ENCODE peak calls at places on chromosomes 11 and 22, in six cellular contexts. Y, I, E, D, Q and W are unnamed samples.

GRCh38 chr22:35524966-35525686 is 15.5 kb upstream of the RASD2 start:
- DNase-seq in Y (no peak), I (no peak), E (peak; percentile 30), D (no peak), Q (no peak), W (no peak)

GRCh38 chr22:49626361-49627216 is 201.1 kb downstream of the BRD1 start:
- DNase-seq in Y (no peak), I (no peak), E (no peak), D (no peak), Q (no peak), W (no peak)

GRCh38 chr22:49211176-49211575 is 616.5 kb downstream of the BRD1 start:
- DNase-seq in Y (no peak), I (no peak), E (no peak), D (no peak), Q (no peak), W (no peak)

GRCh38 chr11:94325681-94326080 is 21.3 kb downstream of the IZUMO1R start:
- DNase-seq in Y (no peak), I (peak; percentile 31), E (peak; percentile 58), D (peak; percentile 32), Q (peak; percentile 63), W (peak; percentile 24)

GRCh38 chr11:67499808-67500793 is 5.1 kb downstream of the PITPNM1 start:
- DNase-seq in Y (no peak), I (no peak), E (no peak), D (no peak), Q (no peak), W (no peak)

GRCh38 chr11:44388828-44389645 is 79.1 kb upstream of the ALX4 start:
- DNase-seq in Y (no peak), I (no peak), E (no peak), D (no peak), Q (no peak), W (no peak)

GRCh38 chr11:66858939-66859685 is 2.2 kb downstream of the LRFN4 start:
- DNase-seq in Y (no peak), I (no peak), E (no peak), D (no peak), Q (no peak), W (no peak)

GRCh38 chr22:44665115-44665514 is 36.9 kb upstream of the PRR5 start:
- DNase-seq in Y (no peak), I (no peak), E (no peak), D (no peak), Q (no peak), W (no peak)

GRCh38 chr11:75293903-75294302 is 53.3 kb downstream of the TPBGL start:
- DNase-seq in Y (no peak), I (no peak), E (no peak), D (no peak), Q (no peak), W (no peak)

GRCh38 chr11:64531906-64532312 is 59.1 kb upstream of the SLC22A12 start:
- DNase-seq in Y (no peak), I (no peak), E (no peak), D (peak; percentile 14), Q (no peak), W (no peak)

GRCh38 chr11:102360681-102361080 is 13.7 kb downstream of the BIRC2 start:
- DNase-seq in Y (no peak), I (no peak), E (no peak), D (no peak), Q (peak; percentile 32), W (no peak)

GRCh38 chr22:23103199-23103954 is 33.1 kb downstream of the GNAZ start:
- DNase-seq in Y (no peak), I (no peak), E (no peak), D (no peak), Q (no peak), W (no peak)

GRCh38 chr11:122910775-122911174 is 28.2 kb downstream of the JHY start:
- DNase-seq in Y (no peak), I (no peak), E (no peak), D (peak; percentile 28), Q (peak; percentile 50), W (no peak)

GRCh38 chr11:47056261-47056915 is 119.8 kb downstream of the CSTPP1 start:
- DNase-seq in Y (no peak), I (no peak), E (no peak), D (no peak), Q (no peak), W (no peak)

GRCh38 chr11:71170619-71171018 is 81.8 kb downstream of the SHANK2 start:
- DNase-seq in Y (no peak), I (no peak), E (no peak), D (no peak), Q (no peak), W (no peak)

GRCh38 chr22:24093855-24094254 is 82.8 kb downstream of the CABIN1 start:
- DNase-seq in Y (no peak), I (no peak), E (no peak), D (no peak), Q (no peak), W (no peak)

GRCh38 chr11:120648706-120649250 is 137.2 kb downstream of the GRIK4 start:
- DNase-seq in Y (no peak), I (no peak), E (no peak), D (no peak), Q (no peak), W (no peak)

GRCh38 chr22:50169774-50170341 is 673 bp upstream of the PANX2 start:
- DNase-seq in Y (peak; percentile 16), I (no peak), E (no peak), D (peak; percentile 49), Q (peak; percentile 62), W (peak; percentile 51)

GRCh38 chr11:70358797-70359196 is 39.5 kb upstream of the CTTN start:
- DNase-seq in Y (no peak), I (no peak), E (no peak), D (no peak), Q (no peak), W (no peak)

GRCh38 chr11:43852057-43852636 is 28.5 kb upstream of the ALKBH3 start:
- DNase-seq in Y (peak; percentile 33), I (peak; percentile 66), E (peak; percentile 40), D (peak; percentile 69), Q (peak; percentile 78), W (peak; percentile 19)

GRCh38 chr22:46590334-46590733 is 29.9 kb upstream of the GRAMD4 start:
- DNase-seq in Y (no peak), I (no peak), E (no peak), D (no peak), Q (no peak), W (no peak)

GRCh38 chr11:118609380-118610219 is 2.2 kb downstream of the PHLDB1 start:
- DNase-seq in Y (peak; percentile 37), I (no peak), E (no peak), D (no peak), Q (peak; percentile 36), W (peak; percentile 30)

GRCh38 chr22:11627798-11628650 is 3900.0 kb upstream of the OR11H1 start:
- DNase-seq in Y (no peak), I (no peak), E (no peak), D (no peak), Q (no peak), W (no peak)

GRCh38 chr11:13008625-13009475 is at the start of gene RASSF10:
- DNase-seq in Y (peak; percentile 41), I (peak; percentile 70), E (peak; percentile 93), D (peak; percentile 90), Q (peak; percentile 13), W (no peak)

GRCh38 chr11:10551845-10552352 is 10.9 kb upstream of the RNF141 start:
- DNase-seq in Y (no peak), I (no peak), E (no peak), D (no peak), Q (no peak), W (no peak)
- H3K9me3 ChIP-seq in Y (peaks cover 9% of the 10 kb centered on the region), I (no peaks in the 10 kb centered on the region), E (no peaks in the 10 kb centered on the region), D (no peaks in the 10 kb centered on the region), Q (peaks cover 4% of the 10 kb centered on the region), W (no peaks in the 10 kb centered on the region)

GRCh38 chr11:58861533-58861932 is 17.0 kb upstream of the GLYATL2 start:
- DNase-seq in Y (no peak), I (no peak), E (no peak), D (no peak), Q (no peak), W (no peak)

GRCh38 chr11:58863697-58864096 is 19.2 kb upstream of the GLYATL2 start:
- DNase-seq in Y (no peak), I (no peak), E (no peak), D (no peak), Q (no peak), W (no peak)

GRCh38 chr11:58864335-58864734 is 19.8 kb upstream of the GLYATL2 start:
- DNase-seq in Y (no peak), I (no peak), E (no peak), D (no peak), Q (no peak), W (no peak)

GRCh38 chr11:58867556-58867955 is 23.1 kb upstream of the GLYATL2 start:
- DNase-seq in Y (no peak), I (no peak), E (no peak), D (no peak), Q (no peak), W (no peak)

GRCh38 chr11:58866788-58867187 is 22.3 kb upstream of the GLYATL2 start:
- DNase-seq in Y (no peak), I (no peak), E (no peak), D (no peak), Q (no peak), W (no peak)
- H3K9me3 ChIP-seq in Y (peaks cover 10% of the 10 kb centered on the region), I (peaks cover 5% of the 10 kb centered on the region), E (no peaks in the 10 kb centered on the region), D (no peaks in the 10 kb centered on the region), Q (peaks cover 7% of the 10 kb centered on the region), W (no peaks in the 10 kb centered on the region)

GRCh38 chr11:110524227-110524626 is 94.5 kb downstream of the FDX1 start:
- DNase-seq in Y (no peak), I (no peak), E (no peak), D (no peak), Q (no peak), W (no peak)
- H3K9me3 ChIP-seq in Y (no peaks in the 10 kb centered on the region), I (no peaks in the 10 kb centered on the region), E (no peaks in the 10 kb centered on the region), D (no peaks in the 10 kb centered on the region), Q (no peaks in the 10 kb centered on the region), W (no peaks in the 10 kb centered on the region)

GRCh38 chr22:37173709-37174108 is 14.3 kb downstream of the C1QTNF6 start:
- DNase-seq in Y (peak; percentile 55), I (no peak), E (no peak), D (no peak), Q (no peak), W (no peak)

GRCh38 chr22:37175414-37176144 is 12.5 kb downstream of the C1QTNF6 start:
- DNase-seq in Y (no peak), I (no peak), E (no peak), D (no peak), Q (no peak), W (no peak)

GRCh38 chr22:37176464-37177061 is 11.5 kb downstream of the C1QTNF6 start:
- DNase-seq in Y (peak; percentile 69), I (no peak), E (no peak), D (no peak), Q (peak; percentile 51), W (no peak)

GRCh38 chr22:37177221-37177620 is 10.8 kb downstream of the C1QTNF6 start:
- DNase-seq in Y (no peak), I (no peak), E (no peak), D (no peak), Q (no peak), W (no peak)

GRCh38 chr22:37174964-37175363 is 13.1 kb downstream of the C1QTNF6 start:
- DNase-seq in Y (no peak), I (no peak), E (no peak), D (no peak), Q (no peak), W (no peak)
- H3K9me3 ChIP-seq in Y (no peaks in the 10 kb centered on the region), I (no peaks in the 10 kb centered on the region), E (no peaks in the 10 kb centered on the region), D (no peaks in the 10 kb centered on the region), Q (no peaks in the 10 kb centered on the region), W (no peaks in the 10 kb centered on the region)